ENCODE peak calls at places on chromosomes 12 and 14, in ten cellular contexts. One of them, this sample, is unnamed.

GRCh38 chr12:108104657-108105056 is 24.4 kb upstream of the WSCD2 start:
- DNase-seq in transverse colon: no peak
- DNase-seq in hepatocyte: no peak
- DNase-seq in stomach: no peak
- DNase-seq in body of pancreas: no peak
- DNase-seq in heart right ventricle: no peak
- DNase-seq in RWPE2: no peak
- DNase-seq in cardiac muscle cell: no peak
- DNase-seq in tibial artery: no peak
- DNase-seq in AG04450: no peak
- DNase-seq in this sample: no peak

GRCh38 chr12:121128908-121129704 is 3.6 kb upstream of the P2RX7 start:
- DNase-seq in transverse colon: peak; percentile 83
- DNase-seq in hepatocyte: peak; percentile 26
- DNase-seq in stomach: peak; percentile 81
- DNase-seq in body of pancreas: peak; percentile 84
- DNase-seq in heart right ventricle: peak; percentile 88
- DNase-seq in RWPE2: no peak
- DNase-seq in cardiac muscle cell: peak; percentile 79
- DNase-seq in tibial artery: peak; percentile 87
- DNase-seq in AG04450: no peak
- DNase-seq in this sample: peak; percentile 58

GRCh38 chr14:100775831-100776591 is 49.3 kb downstream of the DLK1 start:
- DNase-seq in transverse colon: no peak
- DNase-seq in hepatocyte: no peak
- DNase-seq in stomach: peak; percentile 23
- DNase-seq in body of pancreas: no peak
- DNase-seq in heart right ventricle: no peak
- DNase-seq in RWPE2: no peak
- DNase-seq in cardiac muscle cell: no peak
- DNase-seq in tibial artery: no peak
- DNase-seq in AG04450: no peak
- DNase-seq in this sample: no peak

GRCh38 chr14:67547224-67547780 is 14.2 kb downstream of the PLEKHH1 start:
- DNase-seq in transverse colon: no peak
- DNase-seq in hepatocyte: no peak
- DNase-seq in stomach: no peak
- DNase-seq in body of pancreas: no peak
- DNase-seq in heart right ventricle: no peak
- DNase-seq in RWPE2: no peak
- DNase-seq in cardiac muscle cell: no peak
- DNase-seq in tibial artery: no peak
- DNase-seq in AG04450: no peak
- DNase-seq in this sample: no peak

GRCh38 chr12:1338483-1339177 is 255.8 kb downstream of the FBXL14 start:
- DNase-seq in transverse colon: no peak
- DNase-seq in hepatocyte: no peak
- DNase-seq in stomach: no peak
- DNase-seq in body of pancreas: no peak
- DNase-seq in heart right ventricle: no peak
- DNase-seq in RWPE2: no peak
- DNase-seq in cardiac muscle cell: no peak
- DNase-seq in tibial artery: no peak
- DNase-seq in AG04450: no peak
- DNase-seq in this sample: no peak

GRCh38 chr14:104676694-104677505 is 12.5 kb upstream of the INF2 start:
- DNase-seq in transverse colon: peak; percentile 35
- DNase-seq in hepatocyte: peak; percentile 80
- DNase-seq in stomach: no peak
- DNase-seq in body of pancreas: no peak
- DNase-seq in heart right ventricle: no peak
- DNase-seq in RWPE2: no peak
- DNase-seq in cardiac muscle cell: no peak
- DNase-seq in tibial artery: no peak
- DNase-seq in AG04450: no peak
- DNase-seq in this sample: no peak

GRCh38 chr12:104219908-104220404 is 4.4 kb downstream of the TXNRD1 start:
- DNase-seq in transverse colon: peak; percentile 32
- DNase-seq in hepatocyte: peak; percentile 75
- DNase-seq in stomach: peak; percentile 55
- DNase-seq in body of pancreas: peak; percentile 40
- DNase-seq in heart right ventricle: no peak
- DNase-seq in RWPE2: peak; percentile 89
- DNase-seq in cardiac muscle cell: no peak
- DNase-seq in tibial artery: peak; percentile 45
- DNase-seq in AG04450: no peak
- DNase-seq in this sample: no peak

GRCh38 chr12:32921397-32921796 is 24.8 kb upstream of the PKP2 start:
- DNase-seq in transverse colon: no peak
- DNase-seq in hepatocyte: no peak
- DNase-seq in stomach: no peak
- DNase-seq in body of pancreas: no peak
- DNase-seq in heart right ventricle: no peak
- DNase-seq in RWPE2: no peak
- DNase-seq in cardiac muscle cell: peak; percentile 18
- DNase-seq in tibial artery: no peak
- DNase-seq in AG04450: no peak
- DNase-seq in this sample: no peak

DNA sequence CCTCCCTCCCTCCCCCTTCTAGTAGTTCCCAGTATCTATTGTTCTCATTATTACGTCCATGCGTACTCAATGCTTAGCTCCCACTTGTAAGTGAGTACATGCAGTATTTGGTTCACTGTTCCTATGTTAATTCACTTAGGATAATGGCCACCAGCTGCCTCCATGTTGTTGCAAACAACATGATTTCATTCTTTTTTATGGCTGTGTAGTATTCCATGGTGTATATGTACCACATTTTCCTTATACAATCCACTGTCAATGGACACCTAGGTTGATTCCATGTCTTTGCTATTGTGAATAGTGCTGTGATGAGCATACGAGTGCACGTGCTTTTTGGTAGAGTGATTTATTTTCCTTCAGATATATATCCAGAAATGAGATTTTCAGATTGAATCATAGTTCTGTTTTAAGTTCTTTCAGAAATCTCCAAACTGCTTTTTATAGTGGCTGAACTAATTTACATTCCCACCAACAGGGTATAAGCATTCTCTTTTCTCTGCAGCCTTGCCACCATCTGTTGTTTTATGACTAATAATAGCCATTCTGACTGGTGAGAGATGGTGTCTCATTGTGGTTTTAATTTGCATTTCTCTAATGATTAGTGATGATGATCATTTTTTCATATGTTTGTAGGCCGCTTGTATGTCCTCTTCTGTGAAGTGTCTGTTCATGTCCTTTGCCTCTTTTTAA is 17.9 kb upstream of the CLEC7A start:
- DNase-seq in transverse colon: no peak
- DNase-seq in hepatocyte: no peak
- DNase-seq in stomach: no peak
- DNase-seq in body of pancreas: no peak
- DNase-seq in heart right ventricle: no peak
- DNase-seq in RWPE2: no peak
- DNase-seq in cardiac muscle cell: no peak
- DNase-seq in tibial artery: no peak
- DNase-seq in AG04450: no peak
- DNase-seq in this sample: no peak
- TF ChIP-seq CTCF in transverse colon: no peak
- TF ChIP-seq CTCF in hepatocyte: no peak
- TF ChIP-seq CTCF in stomach: no peak
- TF ChIP-seq CTCF in body of pancreas: no peak
- TF ChIP-seq CTCF in heart right ventricle: no peak
- TF ChIP-seq CTCF in RWPE2: no peak
- TF ChIP-seq CTCF in cardiac muscle cell: no peak
- TF ChIP-seq CTCF in tibial artery: no peak
- TF ChIP-seq CTCF in AG04450: no peak
- TF ChIP-seq CTCF in this sample: no peak

GRCh38 chr12:132344601-132345000 is 15.2 kb upstream of the GALNT9 start:
- DNase-seq in transverse colon: no peak
- DNase-seq in hepatocyte: no peak
- DNase-seq in stomach: no peak
- DNase-seq in body of pancreas: no peak
- DNase-seq in heart right ventricle: no peak
- DNase-seq in RWPE2: no peak
- DNase-seq in cardiac muscle cell: no peak
- DNase-seq in tibial artery: no peak
- DNase-seq in AG04450: no peak
- DNase-seq in this sample: no peak
- H3K27me3 ChIP-seq in transverse colon: no peaks in the 10 kb centered on the region
- H3K27me3 ChIP-seq in hepatocyte: peaks cover under 1% of the 10 kb centered on the region
- H3K27me3 ChIP-seq in stomach: no peaks in the 10 kb centered on the region
- H3K27me3 ChIP-seq in body of pancreas: no peaks in the 10 kb centered on the region
- H3K27me3 ChIP-seq in heart right ventricle: peaks cover 28% of the 10 kb centered on the region
- H3K27me3 ChIP-seq in RWPE2: peaks cover 40% of the 10 kb centered on the region
- H3K27me3 ChIP-seq in cardiac muscle cell: no peaks in the 10 kb centered on the region
- H3K27me3 ChIP-seq in tibial artery: no peaks in the 10 kb centered on the region
- H3K27me3 ChIP-seq in AG04450: no peaks in the 10 kb centered on the region
- H3K27me3 ChIP-seq in this sample: peaks cover 4% of the 10 kb centered on the region

DNA sequence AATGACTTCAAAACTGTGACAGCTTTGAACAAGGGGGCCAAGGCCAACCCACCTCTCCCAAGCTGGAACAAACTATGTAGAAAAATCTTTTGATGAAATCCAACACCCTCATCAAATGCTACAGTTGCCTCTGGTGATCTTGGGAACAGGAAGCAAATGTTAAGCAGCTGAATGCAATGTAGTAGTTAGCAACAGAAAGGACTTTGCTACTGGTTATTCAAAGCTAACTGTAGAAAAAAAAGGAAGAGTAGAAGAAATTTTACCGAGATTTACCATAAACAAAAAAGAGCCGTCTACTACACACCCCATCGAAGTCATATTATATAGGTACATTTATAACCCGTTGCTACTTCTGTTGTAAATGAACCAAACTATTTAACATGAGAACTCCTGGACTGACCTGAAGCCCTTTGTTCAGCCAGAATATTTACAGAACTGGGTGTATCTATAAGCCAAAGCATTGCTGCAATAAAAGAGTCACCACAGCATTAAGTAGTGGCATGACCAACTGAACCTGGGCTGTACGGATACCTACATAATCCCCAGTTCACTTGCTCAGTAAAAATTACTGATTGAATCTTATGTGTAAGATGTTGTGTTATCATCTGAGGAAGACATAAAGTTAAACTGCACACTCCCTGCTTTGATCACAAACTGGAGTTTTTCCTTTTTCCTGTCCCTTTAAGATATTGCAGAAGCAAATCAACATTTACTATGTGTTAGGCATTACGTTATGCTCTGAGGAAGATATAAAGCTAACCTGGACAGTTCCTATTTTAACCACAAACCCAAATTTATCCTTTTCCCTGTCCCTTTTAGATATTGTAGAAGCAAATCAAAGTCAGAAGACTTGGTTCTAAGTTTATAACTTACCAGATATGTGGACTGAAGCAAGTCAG is 25.1 kb downstream of the SYNJ2BP start:
- DNase-seq in transverse colon: no peak
- DNase-seq in hepatocyte: peak; percentile 38
- DNase-seq in stomach: no peak
- DNase-seq in body of pancreas: no peak
- DNase-seq in heart right ventricle: no peak
- DNase-seq in RWPE2: no peak
- DNase-seq in cardiac muscle cell: no peak
- DNase-seq in tibial artery: no peak
- DNase-seq in AG04450: no peak
- DNase-seq in this sample: no peak
- H3K27ac ChIP-seq in transverse colon: peak overlapping the region; percentile 65
- H3K27ac ChIP-seq in hepatocyte: peak overlapping the region; percentile 72
- H3K27ac ChIP-seq in stomach: no peak overlapping the region
- H3K27ac ChIP-seq in body of pancreas: no peak overlapping the region
- H3K27ac ChIP-seq in heart right ventricle: no peak overlapping the region
- H3K27ac ChIP-seq in RWPE2: no peak overlapping the region
- H3K27ac ChIP-seq in cardiac muscle cell: no peak overlapping the region
- H3K27ac ChIP-seq in tibial artery: no peak overlapping the region
- H3K27ac ChIP-seq in AG04450: no peak overlapping the region
- H3K27ac ChIP-seq in this sample: no peak overlapping the region

GRCh38 chr12:88579572-88579940 is 715 bp downstream of the KITLG start:
- DNase-seq in transverse colon: peak; percentile 56
- DNase-seq in hepatocyte: peak; percentile 54
- DNase-seq in stomach: peak; percentile 68
- DNase-seq in body of pancreas: peak; percentile 53
- DNase-seq in heart right ventricle: peak; percentile 31
- DNase-seq in RWPE2: no peak
- DNase-seq in cardiac muscle cell: peak; percentile 54
- DNase-seq in tibial artery: peak; percentile 51
- DNase-seq in AG04450: no peak
- DNase-seq in this sample: peak; percentile 21

GRCh38 chr12:88579941-88580871 is at the start of gene KITLG:
- DNase-seq in transverse colon: peak; percentile 89
- DNase-seq in hepatocyte: peak; percentile 92
- DNase-seq in stomach: peak; percentile 90
- DNase-seq in body of pancreas: peak; percentile 88
- DNase-seq in heart right ventricle: peak; percentile 83
- DNase-seq in RWPE2: peak; percentile 75
- DNase-seq in cardiac muscle cell: peak; percentile 93
- DNase-seq in tibial artery: peak; percentile 81
- DNase-seq in AG04450: peak; percentile 77
- DNase-seq in this sample: peak; percentile 59

GRCh38 chr12:88578274-88578673 is 2.0 kb downstream of the KITLG start:
- DNase-seq in transverse colon: no peak
- DNase-seq in hepatocyte: no peak
- DNase-seq in stomach: no peak
- DNase-seq in body of pancreas: no peak
- DNase-seq in heart right ventricle: no peak
- DNase-seq in RWPE2: no peak
- DNase-seq in cardiac muscle cell: no peak
- DNase-seq in tibial artery: no peak
- DNase-seq in AG04450: no peak
- DNase-seq in this sample: no peak

GRCh38 chr12:88577537-88577936 is 2.7 kb downstream of the KITLG start:
- DNase-seq in transverse colon: no peak
- DNase-seq in hepatocyte: no peak
- DNase-seq in stomach: no peak
- DNase-seq in body of pancreas: no peak
- DNase-seq in heart right ventricle: no peak
- DNase-seq in RWPE2: no peak
- DNase-seq in cardiac muscle cell: no peak
- DNase-seq in tibial artery: no peak
- DNase-seq in AG04450: no peak
- DNase-seq in this sample: no peak

DNA sequence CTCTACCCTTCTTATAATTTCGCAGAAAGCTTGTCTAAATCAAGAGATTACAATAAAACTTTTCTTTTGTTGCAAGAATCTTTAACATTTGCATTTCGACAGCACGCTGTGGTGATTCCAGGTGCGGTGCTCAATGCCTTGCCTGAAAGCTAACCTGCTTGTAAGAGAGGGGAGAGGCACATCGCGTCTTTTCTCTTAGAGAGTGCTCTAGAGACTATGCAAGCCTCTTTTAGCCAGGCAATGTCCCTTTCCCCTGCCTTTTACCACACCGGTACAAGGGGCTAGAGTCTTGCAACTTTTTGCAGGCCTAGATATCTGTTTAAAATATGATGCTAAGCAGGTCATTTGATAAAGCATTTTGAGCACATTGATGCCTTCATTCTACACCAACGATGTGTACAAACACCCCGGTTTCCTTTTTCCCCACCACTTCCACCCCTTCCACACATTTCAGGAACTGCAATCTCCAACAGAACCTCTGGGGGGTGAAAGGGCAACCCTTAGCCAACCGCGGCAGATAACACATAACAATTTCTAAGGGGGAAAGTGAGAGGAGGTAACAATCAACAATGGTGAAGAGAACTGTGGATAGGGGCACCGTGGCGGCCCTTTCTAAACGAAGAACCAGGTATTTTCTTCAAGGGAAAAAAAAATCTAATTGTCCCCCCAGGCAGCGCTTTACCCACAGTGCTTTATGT is 1.3 kb downstream of the KITLG start:
- DNase-seq in transverse colon: peak; percentile 43
- DNase-seq in hepatocyte: peak; percentile 53
- DNase-seq in stomach: no peak
- DNase-seq in body of pancreas: no peak
- DNase-seq in heart right ventricle: no peak
- DNase-seq in RWPE2: no peak
- DNase-seq in cardiac muscle cell: no peak
- DNase-seq in tibial artery: peak; percentile 33
- DNase-seq in AG04450: no peak
- DNase-seq in this sample: no peak
- TF ChIP-seq CTCF in transverse colon: peak; percentile 66
- TF ChIP-seq CTCF in hepatocyte: peak; percentile 37
- TF ChIP-seq CTCF in stomach: no peak
- TF ChIP-seq CTCF in body of pancreas: peak; percentile 51
- TF ChIP-seq CTCF in heart right ventricle: peak; percentile 45
- TF ChIP-seq CTCF in RWPE2: peak; percentile 37
- TF ChIP-seq CTCF in cardiac muscle cell: peak; percentile 39
- TF ChIP-seq CTCF in tibial artery: peak; percentile 20
- TF ChIP-seq CTCF in AG04450: peak; percentile 57
- TF ChIP-seq CTCF in this sample: peak; percentile 39

This sample was measured in dorsolateral prefrontal cortex.